ENCODE peak calls at places on chromosomes 13 and 19, in five cellular contexts. A is GM12878, B is HCT116, G is fibroblast of lung, L is A673. R is an unnamed sample.
A peak's percentile ranks its signal among the peaks of the same experiment; 100 is the strongest.

GRCh38 chr19:2227415-2228156 is 8.5 kb downstream of the PLEKHJ1 start:
- DNase-seq in G (no peak), L (no peak), B (no peak), A (no peak), R (no peak)

GRCh38 chr19:54952591-54953344 is 5.4 kb upstream of the NLRP7 start:
- DNase-seq in B (no peak), L (no peak), G (peak; percentile 96), A (no peak), R (no peak)

GRCh38 chr19:1836458-1837221 is 11.6 kb downstream of the REXO1 start:
- DNase-seq in G (no peak), A (no peak), L (no peak), B (no peak), R (no peak)

GRCh38 chr19:51691122-51692064 is 1.7 kb upstream of the SPACA6 start:
- DNase-seq in G (peak; percentile 78), L (peak; percentile 72), A (no peak), B (no peak), R (no peak)

GRCh38 chr19:49425922-49426592 is 869 bp downstream of the GFY start:
- DNase-seq in A (no peak), G (no peak), L (no peak), B (peak; percentile 73), R (no peak)

GRCh38 chr19:44748426-44749254 is at the start of gene BCL3:
- DNase-seq in A (no peak), L (no peak), B (no peak), G (no peak), R (no peak)

GRCh38 chr13:110559986-110560385 is 1.5 kb downstream of the RAB20 start:
- DNase-seq in G (no peak), L (no peak), B (no peak), A (no peak), R (no peak)

GRCh38 chr13:84641491-84641890 is 759.2 kb upstream of the SLITRK1 start:
- DNase-seq in B (no peak), A (no peak), L (no peak), G (peak; percentile 86), R (no peak)

GRCh38 chr13:21338156-21338555 is 120.9 kb downstream of the ZDHHC20 start:
- DNase-seq in G (no peak), L (no peak), A (no peak), B (no peak), R (no peak)

GRCh38 chr19:49020931-49021895 is 2.9 kb downstream of the CGB3 start:
- DNase-seq in G (no peak), L (no peak), A (no peak), B (no peak), R (no peak)

GRCh38 chr19:55228403-55229031 is at the start of gene TMEM86B:
- DNase-seq in L (no peak), G (no peak), B (no peak), A (no peak), R (no peak)

GRCh38 chr13:25203256-25203794 is 31.2 kb upstream of the AMER2 start:
- DNase-seq in G (no peak), B (no peak), A (no peak), L (no peak), R (no peak)

GRCh38 chr13:61255035-61255796 is 160.4 kb downstream of the PCDH20 start:
- DNase-seq in G (peak; percentile 11), L (peak; percentile 63), A (no peak), B (peak; percentile 2), R (no peak)

GRCh38 chr19:7328647-7329046 is 20.1 kb upstream of the ARHGEF18 start:
- DNase-seq in L (no peak), A (no peak), G (no peak), B (no peak), R (no peak)

GRCh38 chr19:290539-291521 is at the start of gene PLPP2:
- DNase-seq in B (no peak), G (peak; percentile 35), A (no peak), L (no peak), R (no peak)

GRCh38 chr19:17946965-17947784 is 14.4 kb downstream of the CCDC124 start:
- DNase-seq in A (no peak), G (no peak), B (no peak), L (no peak), R (no peak)

GRCh38 chr19:8639821-8640401 is 9.5 kb downstream of the NFILZ start:
- DNase-seq in B (no peak), G (no peak), L (peak; percentile 52), A (no peak), R (no peak)

GRCh38 chr13:40550130-40550529 is 116.3 kb downstream of the FOXO1 start:
- DNase-seq in A (no peak), G (peak; percentile 42), L (no peak), B (no peak), R (no peak)

GRCh38 chr19:10003271-10003670 is 7.0 kb downstream of the COL5A3 start:
- DNase-seq in G (no peak), L (no peak), A (no peak), B (no peak), R (no peak)

GRCh38 chr13:28763887-28764286 is 45.1 kb upstream of the SLC46A3 start:
- DNase-seq in B (no peak), A (no peak), G (no peak), L (no peak), R (no peak)

GRCh38 chr19:2039959-2040646 is 10.9 kb downstream of the MKNK2 start:
- DNase-seq in A (no peak), L (no peak), B (no peak), G (no peak), R (no peak)

GRCh38 chr19:56112313-56112709 is 8.8 kb downstream of the ZNF787 start:
- DNase-seq in B (no peak), L (no peak), G (no peak), A (no peak), R (no peak)

GRCh38 chr19:35557539-35558399 is 5.7 kb downstream of the ATP4A start:
- DNase-seq in B (peak; percentile 51), L (peak; percentile 83), A (no peak), G (peak; percentile 37), R (no peak)

GRCh38 chr19:51006406-51006805 is 5.0 kb upstream of the KLK8 start:
- DNase-seq in B (no peak), L (no peak), G (no peak), A (no peak), R (no peak)

GRCh38 chr19:16920816-16921529 is 32.2 kb downstream of the F2RL3 start:
- DNase-seq in B (peak; percentile 42), A (no peak), L (peak; percentile 87), G (peak; percentile 90), R (peak; percentile 73)

GRCh38 chr13:73056054-73056962 is 2.5 kb upstream of the KLF5 start:
- DNase-seq in B (peak; percentile 79), A (no peak), G (peak; percentile 98), L (peak; percentile 45), R (no peak)

GRCh38 chr19:18385359-18385674 is 641 bp upstream of the GDF15 start:
- DNase-seq in A (no peak), L (no peak), B (no peak), G (no peak), R (no peak)

GRCh38 chr19:35592226-35592625 is 6.3 kb downstream of the PMIS2 start:
- DNase-seq in L (peak; percentile 45), B (peak; percentile 53), A (no peak), G (peak; percentile 16), R (no peak)

GRCh38 chr13:51583469-51583874 is 790 bp upstream of the WDFY2 start:
- DNase-seq in G (no peak), B (no peak), L (no peak), A (no peak), R (no peak)
- H3K9me3 ChIP-seq in G (no peaks in the 10 kb centered on the region), B (no peaks in the 10 kb centered on the region), L (no peaks in the 10 kb centered on the region), A (no peaks in the 10 kb centered on the region), R (no peaks in the 10 kb centered on the region)

DNA sequence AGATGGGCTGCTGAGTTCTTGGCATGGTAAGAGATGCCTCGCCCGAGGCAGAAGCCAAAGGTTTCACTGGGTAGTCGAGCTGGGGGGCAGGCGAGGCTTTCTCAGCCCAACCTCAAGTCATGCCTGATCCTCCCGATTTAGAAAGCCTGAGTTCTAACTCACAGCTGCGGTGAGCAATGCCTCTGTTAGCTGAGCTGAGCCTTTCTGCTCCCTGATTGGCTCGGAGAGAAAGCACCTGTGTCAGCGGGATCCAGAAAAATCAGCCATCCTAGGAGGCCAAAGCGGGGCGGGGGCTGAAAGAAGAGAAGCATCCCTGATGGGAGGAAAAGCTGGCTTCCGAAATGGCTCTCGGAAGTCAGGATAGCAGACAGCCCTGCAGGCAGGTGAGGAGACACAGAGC is 44.7 kb downstream of the CACNA1A start:
- DNase-seq in A (no peak), G (no peak), L (no peak), B (no peak), R (no peak)
- TF ChIP-seq EZH2 in A (no peak), G (no peak), L (no peak), B (no peak), R (no peak)

GRCh38 chr19:33403973-33404304 is 30.4 kb downstream of the CEBPG start:
- DNase-seq in G (peak; percentile 6), A (no peak), L (no peak), B (no peak), R (no peak)

GRCh38 chr19:33400856-33401682 is 27.6 kb downstream of the CEBPG start:
- DNase-seq in B (no peak), L (no peak), A (no peak), G (no peak), R (no peak)

GRCh38 chr19:33401683-33402420 is 28.3 kb downstream of the CEBPG start:
- DNase-seq in A (no peak), B (no peak), G (no peak), L (no peak), R (no peak)

GRCh38 chr19:33403221-33403972 is 29.9 kb downstream of the CEBPG start:
- DNase-seq in B (no peak), G (no peak), A (no peak), L (no peak), R (no peak)

DNA sequence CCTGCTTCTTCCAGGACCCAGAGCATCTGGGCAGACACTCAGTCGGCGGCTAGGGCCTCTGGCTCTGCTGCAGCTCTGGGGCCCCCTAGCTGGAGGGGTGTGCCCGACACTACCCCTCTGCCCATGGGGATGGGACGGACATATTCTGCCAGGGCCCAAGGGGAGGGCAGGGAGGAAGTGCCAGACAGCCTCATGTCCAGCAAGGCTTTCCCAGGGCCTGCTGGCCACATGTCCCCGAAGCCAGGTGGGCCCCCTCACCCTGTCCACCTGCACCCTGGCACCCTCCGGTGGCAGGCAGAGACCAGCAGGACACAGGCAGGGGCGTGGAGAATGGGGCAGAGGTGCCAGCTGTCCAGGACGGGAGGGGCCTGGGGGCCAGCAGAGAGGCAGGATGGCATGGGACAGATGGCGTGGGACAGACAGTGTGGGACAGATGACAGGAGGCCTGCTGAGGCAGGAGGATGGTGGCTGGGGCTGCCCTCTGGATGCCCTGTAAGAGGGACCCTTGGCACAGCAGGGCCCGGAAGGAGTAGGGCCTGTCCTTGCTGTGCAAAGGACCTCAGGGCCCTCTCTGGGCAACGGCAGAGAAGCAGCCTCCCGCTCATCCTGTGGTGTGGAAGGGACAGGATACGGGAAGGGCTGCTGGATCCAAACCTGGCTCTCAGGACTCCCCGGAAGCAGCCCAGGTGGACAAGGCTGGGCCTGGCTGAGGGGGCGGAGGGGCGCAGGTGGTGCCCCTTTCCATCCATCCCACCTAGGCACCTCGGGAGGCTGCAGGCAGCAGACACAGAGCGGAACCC is 29.1 kb downstream of the CEBPG start:
- DNase-seq in L (no peak), A (no peak), B (no peak), G (no peak), R (no peak)
- TF ChIP-seq CTCF in L (peak; percentile 27), A (no peak), B (peak; percentile 62), G (no peak), R (peak; percentile 21)

GRCh38 chr13:47628666-47629065 is 372.4 kb downstream of the SUCLA2 start:
- DNase-seq in G (peak; percentile 85), L (no peak), A (no peak), B (no peak), R (no peak)

GRCh38 chr13:47621931-47622330 is 379.1 kb downstream of the SUCLA2 start:
- DNase-seq in A (no peak), G (peak; percentile 36), B (no peak), L (no peak), R (no peak)

GRCh38 chr13:47623862-47624261 is 377.2 kb downstream of the SUCLA2 start:
- DNase-seq in B (no peak), L (no peak), G (no peak), A (no peak), R (no peak)
- H3K9me3 ChIP-seq in B (no peaks in the 10 kb centered on the region), L (no peaks in the 10 kb centered on the region), G (no peaks in the 10 kb centered on the region), A (no peaks in the 10 kb centered on the region), R (no peaks in the 10 kb centered on the region)